ENCODE peak calls at places on chromosomes 7 and 10, in eight cellular contexts. T is HCT116, X is spleen, H is prostate gland, U is suprapubic skin, P is GM23338, D is transverse colon, S is stomach. C is an unnamed sample. For H3K4me1, the result is how much of the 10 kb centered on the place peaks cover.

GRCh38 chr7:117399820-117400422 is 27.4 kb downstream of the ASZ1 start:
- DNase-seq in T (no peak), X (no peak), H (no peak), U (no peak), P (no peak), D (no peak), S (no peak), C (no peak)

GRCh38 chr7:73652541-73652949 is 15.1 kb upstream of the VPS37D start:
- DNase-seq in T (no peak), X (no peak), H (no peak), U (no peak), P (no peak), D (peak), S (no peak), C (no peak)

GRCh38 chr7:77954773-77955562 is 156.4 kb downstream of the PHTF2 start:
- DNase-seq in T (no peak), X (no peak), H (no peak), U (no peak), P (no peak), D (no peak), S (no peak), C (no peak)

GRCh38 chr7:223118-223800 is 30.9 kb downstream of the FAM20C start:
- DNase-seq in T (no peak), X (no peak), H (no peak), U (no peak), P (no peak), D (no peak), S (no peak), C (no peak)

GRCh38 chr7:151757274-151757673 is 119.6 kb downstream of the PRKAG2 start:
- DNase-seq in T (no peak), X (no peak), H (no peak), U (no peak), P (no peak), D (no peak), S (no peak), C (no peak)

GRCh38 chr7:72336382-72336886 is 75.7 kb downstream of the CALN1 start:
- DNase-seq in T (no peak), X (no peak), H (no peak), U (no peak), P (peak), D (no peak), S (no peak), C (no peak)

GRCh38 chr7:73429218-73429617 is 4.4 kb upstream of the FZD9 start:
- DNase-seq in T (no peak), X (peak), H (no peak), U (no peak), P (peak), D (no peak), S (no peak), C (no peak)

GRCh38 chr10:52759154-52759553 is 13.4 kb downstream of the MBL2 start:
- DNase-seq in T (no peak), X (no peak), H (no peak), U (no peak), P (no peak), D (no peak), S (no peak), C (no peak)

GRCh38 chr10:84308481-84309304 is 19.7 kb upstream of the CCSER2 start:
- DNase-seq in T (no peak), X (no peak), H (peak), U (no peak), P (no peak), D (peak), S (peak), C (no peak)

GRCh38 chr7:128022631-128023532 is 8.4 kb downstream of the LRRC4 start:
- DNase-seq in T (no peak), X (no peak), H (no peak), U (no peak), P (no peak), D (no peak), S (no peak), C (no peak)

GRCh38 chr7:135664046-135664589 is 1.8 kb downstream of the STMP1 start:
- DNase-seq in T (no peak), X (no peak), H (no peak), U (no peak), P (no peak), D (no peak), S (no peak), C (no peak)

GRCh38 chr10:29648114-29648982 is 13.6 kb upstream of the SVIL start:
- DNase-seq in T (no peak), X (no peak), H (no peak), U (no peak), P (no peak), D (peak), S (peak), C (no peak)

GRCh38 chr7:155729847-155730246 is 82.4 kb downstream of the SHH start:
- DNase-seq in T (no peak), X (no peak), H (peak), U (no peak), P (no peak), D (peak), S (no peak), C (peak)

GRCh38 chr10:93461124-93461806 is 20.9 kb downstream of the MYOF start:
- DNase-seq in T (no peak), X (no peak), H (no peak), U (no peak), P (no peak), D (no peak), S (no peak), C (no peak)

GRCh38 chr10:14578060-14578952 is 196.4 kb downstream of the FAM107B start:
- DNase-seq in T (no peak), X (no peak), H (no peak), U (no peak), P (peak), D (no peak), S (peak), C (no peak)

GRCh38 chr10:110783509-110784103 is 88.1 kb upstream of the PDCD4 start:
- DNase-seq in T (no peak), X (no peak), H (no peak), U (no peak), P (no peak), D (no peak), S (no peak), C (no peak)

GRCh38 chr10:29420744-29421143 is 131.9 kb downstream of the LYZL1 start:
- DNase-seq in T (no peak), X (no peak), H (no peak), U (no peak), P (no peak), D (no peak), S (no peak), C (no peak)

GRCh38 chr7:1535695-1536094 is 5.2 kb downstream of the MAFK start:
- DNase-seq in T (no peak), X (peak), H (no peak), U (peak), P (peak), D (no peak), S (no peak), C (no peak)

GRCh38 chr7:158395349-158395748 is 192.3 kb downstream of the PTPRN2 start:
- DNase-seq in T (no peak), X (no peak), H (no peak), U (no peak), P (no peak), D (no peak), S (no peak), C (no peak)

GRCh38 chr10:76874151-76874550 is 763.5 kb downstream of the KCNMA1 start:
- DNase-seq in T (no peak), X (no peak), H (no peak), U (peak), P (no peak), D (no peak), S (no peak), C (no peak)

GRCh38 chr7:131633342-131633843 is 77.0 kb upstream of the PODXL start:
- DNase-seq in T (no peak), X (no peak), H (no peak), U (no peak), P (no peak), D (no peak), S (no peak), C (no peak)

GRCh38 chr10:27390681-27391080 is 113.4 kb upstream of the RAB18 start:
- DNase-seq in T (no peak), X (no peak), H (no peak), U (no peak), P (no peak), D (no peak), S (no peak), C (no peak)

GRCh38 chr10:91925022-91925320 is 1.4 kb downstream of the BTAF1 start:
- DNase-seq in T (no peak), X (no peak), H (no peak), U (no peak), P (no peak), D (no peak), S (no peak), C (no peak)

GRCh38 chr10:73079779-73080178 is 16.9 kb downstream of the P4HA1 start:
- DNase-seq in T (no peak), X (no peak), H (no peak), U (no peak), P (no peak), D (no peak), S (no peak), C (no peak)

GRCh38 chr10:71220689-71221540 is 8.5 kb downstream of the UNC5B start:
- DNase-seq in T (no peak), X (peak), H (no peak), U (no peak), P (no peak), D (no peak), S (no peak), C (no peak)

GRCh38 chr10:71221586-71222202 is 9.3 kb downstream of the UNC5B start:
- DNase-seq in T (no peak), X (no peak), H (no peak), U (no peak), P (no peak), D (no peak), S (no peak), C (no peak)

GRCh38 chr10:71222541-71223364 is 10.4 kb downstream of the UNC5B start:
- DNase-seq in T (no peak), X (peak), H (no peak), U (no peak), P (peak), D (no peak), S (peak), C (no peak)

GRCh38 chr10:71225291-71226058 is 13.1 kb downstream of the UNC5B start:
- DNase-seq in T (no peak), X (peak), H (no peak), U (peak), P (no peak), D (no peak), S (no peak), C (no peak)

GRCh38 chr10:71223365-71224058 is 11.1 kb downstream of the UNC5B start:
- DNase-seq in T (no peak), X (peak), H (no peak), U (no peak), P (no peak), D (no peak), S (no peak), C (no peak)
- H3K4me1 ChIP-seq in T (under half), X (under half), H (under half), U (under half), P (under half), D (under half), S (under half), C (under half)

DNA sequence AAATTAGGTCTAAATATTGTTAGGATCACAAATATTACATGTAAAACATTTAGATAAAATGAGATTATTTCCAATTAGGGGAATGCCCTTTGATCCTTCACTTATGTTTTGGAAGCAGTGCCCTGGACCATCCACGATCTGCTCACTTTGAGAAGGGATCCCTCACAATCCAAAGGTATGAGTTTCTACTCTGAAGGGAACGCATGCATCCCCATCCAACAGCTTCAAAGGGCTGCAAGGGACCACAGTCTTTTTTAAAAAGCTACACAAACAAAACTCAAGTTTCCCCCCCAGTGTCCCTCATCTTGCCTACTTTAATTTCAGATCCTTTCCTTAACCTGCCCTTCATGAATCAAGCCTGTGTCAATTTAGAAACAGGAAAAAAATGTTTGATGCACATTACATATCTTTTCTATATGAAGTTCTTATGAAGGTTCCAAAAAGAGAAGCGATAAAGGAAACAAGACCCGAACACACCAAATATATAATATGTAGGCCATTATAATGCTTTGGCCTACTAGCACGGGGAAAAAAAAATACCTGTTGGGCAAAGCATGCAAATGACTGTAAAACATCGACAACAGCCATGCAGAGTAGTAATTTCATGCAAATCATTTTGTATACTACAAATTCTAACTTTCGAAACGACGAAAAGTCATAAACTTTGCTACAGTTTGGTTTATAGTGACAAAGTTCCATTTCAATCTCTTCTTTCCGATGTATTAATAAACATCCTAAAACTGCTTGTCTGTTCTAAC is 2.0 kb downstream of the EIF3A start:
- DNase-seq in T (no peak), X (no peak), H (no peak), U (peak), P (no peak), D (no peak), S (no peak), C (no peak)
- TF ChIP-seq POLR2AphosphoS5 in T (no peak), X (no peak), H (no peak), U (no peak), P (no peak), D (no peak), S (no peak), C (no peak)

GRCh38 chr10:99451499-99451788 is 21.0 kb upstream of the GOT1 start:
- DNase-seq in T (no peak), X (no peak), H (no peak), U (no peak), P (no peak), D (no peak), S (no peak), C (no peak)
- H3K4me3 ChIP-seq in T (no peak), X (no peak), H (no peak), U (no peak), P (peak), D (no peak), S (no peak), C (no peak)

GRCh38 chr10:7421519-7421918 is 10.7 kb upstream of the SFMBT2 start:
- DNase-seq in T (no peak), X (no peak), H (no peak), U (no peak), P (no peak), D (no peak), S (no peak), C (no peak)
- H3K4me1 ChIP-seq in T (under half), X (under half), H (under half), U (under half), P (under half), D (under half), S (under half), C (under half)

DNA sequence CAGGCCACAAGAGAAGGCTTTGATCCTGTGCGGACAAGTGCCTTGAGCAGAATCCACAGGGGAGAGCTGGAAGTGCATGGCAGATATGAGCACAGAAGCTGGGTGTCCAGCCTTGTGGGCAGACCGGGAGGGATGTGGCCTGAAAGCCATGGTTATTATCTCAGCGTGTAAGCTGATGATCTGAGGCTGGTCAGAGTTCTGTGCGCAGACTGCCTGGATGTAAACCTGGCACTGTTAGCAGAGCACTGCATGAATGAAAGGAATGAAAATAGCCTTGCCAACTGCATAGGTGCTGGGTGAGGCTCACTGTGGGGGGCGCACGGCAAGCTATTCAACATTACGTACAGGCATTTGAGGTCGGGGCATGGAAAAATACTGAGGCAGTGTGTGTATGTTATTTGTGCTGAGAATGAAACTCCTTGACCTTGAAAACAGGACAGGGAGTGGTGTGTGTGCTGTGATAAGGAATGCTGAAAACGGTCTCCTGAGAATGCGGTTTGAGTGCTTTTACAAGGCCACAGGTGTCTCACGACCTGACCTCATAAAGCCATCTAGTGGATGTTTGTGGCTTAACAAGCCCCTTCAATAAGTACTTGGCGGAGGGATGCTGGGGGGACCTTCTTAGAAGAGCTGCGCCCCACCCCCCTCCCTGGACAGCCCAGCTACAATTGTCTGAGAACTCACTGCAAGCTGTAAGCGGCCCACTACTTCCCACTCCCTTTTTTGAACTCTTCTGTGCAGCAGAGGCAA is 18.7 kb downstream of the AKR1C1 start:
- DNase-seq in T (peak), X (no peak), H (no peak), U (no peak), P (peak), D (peak), S (peak), C (no peak)
- TF ChIP-seq POLR2AphosphoS5 in T (no peak), X (no peak), H (no peak), U (no peak), P (no peak), D (no peak), S (peak), C (no peak)